ENCODE peak calls at places on chromosome 7, in four cellular contexts. One of them, this sample, is unnamed.

GRCh38 chr7:157359581-157359980 is 22.8 kb downstream of the DNAJB6 start:
- DNase-seq in H1: no peak
- DNase-seq in H9: no peak
- DNase-seq in mesendoderm: no peak
- DNase-seq in this sample: no peak

GRCh38 chr7:27163776-27164380 is 1.5 kb downstream of the HOXA9 start:
- DNase-seq in H1: no peak
- DNase-seq in mesendoderm: no peak
- DNase-seq in H9: no peak
- DNase-seq in this sample: no peak

GRCh38 chr7:80417211-80417793 is 94.6 kb downstream of the GNAT3 start:
- DNase-seq in mesendoderm: no peak
- DNase-seq in H9: no peak
- DNase-seq in H1: no peak
- DNase-seq in this sample: no peak

GRCh38 chr7:2922271-2922691 is 78.2 kb upstream of the GNA12 start:
- DNase-seq in mesendoderm: no peak
- DNase-seq in H9: no peak
- DNase-seq in H1: no peak
- DNase-seq in this sample: no peak

GRCh38 chr7:40884226-40884625 is 749.4 kb downstream of the SUGCT start:
- DNase-seq in H9: no peak
- DNase-seq in H1: no peak
- DNase-seq in mesendoderm: no peak
- DNase-seq in this sample: no peak

GRCh38 chr7:8125680-8126444 is 136.1 kb downstream of the ICA1 start:
- DNase-seq in H1: no peak
- DNase-seq in H9: no peak
- DNase-seq in mesendoderm: no peak
- DNase-seq in this sample: no peak

GRCh38 chr7:3092468-3092867 is 48.8 kb upstream of the CARD11 start:
- DNase-seq in H1: no peak
- DNase-seq in H9: no peak
- DNase-seq in mesendoderm: no peak
- DNase-seq in this sample: peak

GRCh38 chr7:33842141-33842540 is 63.2 kb upstream of the BMPER start:
- DNase-seq in H9: no peak
- DNase-seq in H1: no peak
- DNase-seq in mesendoderm: peak
- DNase-seq in this sample: no peak

GRCh38 chr7:25347360-25347759 is 119.1 kb upstream of the NPVF start:
- DNase-seq in H1: no peak
- DNase-seq in H9: no peak
- DNase-seq in mesendoderm: peak
- DNase-seq in this sample: no peak

GRCh38 chr7:95549818-95550529 is 46.3 kb downstream of the PDK4 start:
- DNase-seq in mesendoderm: peak
- DNase-seq in H9: no peak
- DNase-seq in H1: no peak
- DNase-seq in this sample: peak

GRCh38 chr7:93861325-93861949 is 29.1 kb downstream of the TFPI2 start:
- DNase-seq in H1: no peak
- DNase-seq in H9: no peak
- DNase-seq in mesendoderm: no peak
- DNase-seq in this sample: no peak

GRCh38 chr7:79979437-79979836 is 155.2 kb upstream of the GNAI1 start:
- DNase-seq in H9: no peak
- DNase-seq in H1: no peak
- DNase-seq in mesendoderm: no peak
- DNase-seq in this sample: peak

GRCh38 chr7:42661312-42661711 is 250.6 kb downstream of the C7orf25 start:
- DNase-seq in H9: no peak
- DNase-seq in mesendoderm: no peak
- DNase-seq in H1: no peak
- DNase-seq in this sample: no peak

GRCh38 chr7:333399-333776 is 43.4 kb downstream of the FOXL3 start:
- DNase-seq in mesendoderm: no peak
- DNase-seq in H1: no peak
- DNase-seq in H9: no peak
- DNase-seq in this sample: no peak

GRCh38 chr7:106372121-106372520 is 87.3 kb upstream of the NAMPT start:
- DNase-seq in mesendoderm: no peak
- DNase-seq in H1: no peak
- DNase-seq in H9: no peak
- DNase-seq in this sample: peak

GRCh38 chr7:496528-497295 is 22.9 kb downstream of the PDGFA start:
- DNase-seq in H9: no peak
- DNase-seq in H1: no peak
- DNase-seq in mesendoderm: no peak
- DNase-seq in this sample: no peak

GRCh38 chr7:87316097-87316700 is 29.3 kb upstream of the CROT start:
- DNase-seq in H9: no peak
- DNase-seq in mesendoderm: no peak
- DNase-seq in H1: no peak
- DNase-seq in this sample: no peak

GRCh38 chr7:84455788-84456187 is 261.2 kb upstream of the SEMA3A start:
- DNase-seq in H9: no peak
- DNase-seq in H1: no peak
- DNase-seq in mesendoderm: no peak
- DNase-seq in this sample: peak

GRCh38 chr7:117296066-117296465 is 26.8 kb downstream of the WNT2 start:
- DNase-seq in H1: no peak
- DNase-seq in mesendoderm: peak
- DNase-seq in H9: no peak
- DNase-seq in this sample: no peak

GRCh38 chr7:28070311-28071055 is 110.1 kb downstream of the JAZF1 start:
- DNase-seq in mesendoderm: no peak
- DNase-seq in H1: no peak
- DNase-seq in H9: no peak
- DNase-seq in this sample: no peak

GRCh38 chr7:100699018-100699417 is 5.0 kb upstream of the GIGYF1 start:
- DNase-seq in mesendoderm: no peak
- DNase-seq in H1: no peak
- DNase-seq in H9: no peak
- DNase-seq in this sample: no peak

GRCh38 chr7:50369408-50370026 is 65.0 kb downstream of the IKZF1 start:
- DNase-seq in H1: no peak
- DNase-seq in H9: peak
- DNase-seq in mesendoderm: peak
- DNase-seq in this sample: no peak

GRCh38 chr7:137978464-137979237 is 23.2 kb downstream of the CREB3L2 start:
- DNase-seq in mesendoderm: peak
- DNase-seq in H1: no peak
- DNase-seq in H9: no peak
- DNase-seq in this sample: peak

GRCh38 chr7:158808126-158808525 is 21.2 kb downstream of the ESYT2 start:
- DNase-seq in H9: no peak
- DNase-seq in mesendoderm: no peak
- DNase-seq in H1: no peak
- DNase-seq in this sample: no peak

GRCh38 chr7:67346876-67347275 is 350.2 kb downstream of the TYW1 start:
- DNase-seq in H9: no peak
- DNase-seq in H1: no peak
- DNase-seq in mesendoderm: no peak
- DNase-seq in this sample: no peak
- H4K5ac ChIP-seq in H9: no peak
- H4K5ac ChIP-seq in H1: no peak
- H4K5ac ChIP-seq in mesendoderm: no peak
- H4K5ac ChIP-seq in this sample: no peak

GRCh38 chr7:155833651-155834050 is 21.4 kb upstream of the SHH start:
- DNase-seq in mesendoderm: no peak
- DNase-seq in H1: no peak
- DNase-seq in H9: no peak
- DNase-seq in this sample: no peak

GRCh38 chr7:155831807-155832524 is 19.7 kb upstream of the SHH start:
- DNase-seq in H1: no peak
- DNase-seq in mesendoderm: no peak
- DNase-seq in H9: no peak
- DNase-seq in this sample: no peak

GRCh38 chr7:155830961-155831806 is 18.9 kb upstream of the SHH start:
- DNase-seq in H9: no peak
- DNase-seq in mesendoderm: no peak
- DNase-seq in H1: no peak
- DNase-seq in this sample: no peak

GRCh38 chr7:155832581-155832981 is 20.3 kb upstream of the SHH start:
- DNase-seq in H1: no peak
- DNase-seq in mesendoderm: no peak
- DNase-seq in H9: no peak
- DNase-seq in this sample: no peak

DNA sequence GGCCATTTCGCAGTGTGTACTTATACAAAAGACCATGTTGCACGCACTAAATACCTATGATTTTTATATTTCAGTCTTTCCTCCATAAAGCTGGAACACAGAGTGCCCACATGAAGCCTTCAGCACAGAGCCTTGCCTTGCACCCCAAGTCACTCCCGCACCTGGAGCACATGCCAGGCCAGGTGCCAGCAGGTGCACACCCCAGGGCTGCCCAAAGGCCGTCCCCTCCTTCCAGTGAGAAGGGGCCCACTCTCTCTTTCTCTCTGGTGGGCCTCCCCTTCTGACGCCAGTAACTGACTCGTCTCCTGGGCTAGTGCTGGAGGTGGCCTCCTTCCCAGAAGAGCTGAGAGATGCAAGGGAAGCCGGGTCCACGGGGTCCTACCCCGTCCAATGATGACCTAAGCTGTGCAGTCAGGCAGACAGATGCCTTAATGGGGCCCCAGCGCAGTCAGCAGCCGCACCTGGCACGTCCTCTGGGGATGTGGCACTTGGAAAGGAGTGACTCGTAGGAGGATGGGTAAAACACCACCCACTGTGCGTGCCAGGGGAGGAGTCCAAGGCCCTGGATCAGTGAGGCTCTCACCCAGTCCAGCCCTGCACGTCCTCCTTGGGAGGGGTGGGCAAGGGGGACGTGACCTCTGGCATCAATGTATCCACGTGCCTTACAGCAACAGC is 17.7 kb upstream of the SHH start:
- DNase-seq in mesendoderm: no peak
- DNase-seq in H9: no peak
- DNase-seq in H1: no peak
- DNase-seq in this sample: no peak
- H2AK5ac ChIP-seq in mesendoderm: no peak
- H2AK5ac ChIP-seq in H9: no peak
- H2AK5ac ChIP-seq in H1: no peak
- H2AK5ac ChIP-seq in this sample: no peak

DNA sequence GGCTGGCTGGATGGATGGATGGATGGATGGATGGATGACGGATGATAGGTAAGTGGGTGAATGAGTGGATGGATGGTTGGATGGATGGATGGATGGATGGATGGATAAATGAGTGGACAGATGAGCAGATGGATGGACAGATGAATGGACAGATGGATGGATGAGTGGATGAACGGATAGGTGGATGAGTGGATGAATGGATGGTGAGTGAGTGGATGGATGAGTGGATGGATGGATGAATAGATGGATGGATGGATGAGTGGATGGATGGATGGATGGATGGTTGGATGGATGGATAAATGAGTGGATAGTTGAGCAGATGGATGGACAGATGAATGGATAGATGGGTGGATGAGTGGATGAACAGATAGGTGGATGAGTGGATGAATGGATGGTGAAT is 340.7 kb upstream of the AUTS2 start:
- DNase-seq in mesendoderm: no peak
- DNase-seq in H9: no peak
- DNase-seq in H1: no peak
- DNase-seq in this sample: no peak
- H4K5ac ChIP-seq in mesendoderm: no peak
- H4K5ac ChIP-seq in H9: no peak
- H4K5ac ChIP-seq in H1: no peak
- H4K5ac ChIP-seq in this sample: no peak

GRCh38 chr7:5477126-5477525 is 53.5 kb upstream of the TNRC18 start:
- DNase-seq in H9: no peak
- DNase-seq in mesendoderm: no peak
- DNase-seq in H1: no peak
- DNase-seq in this sample: no peak
- H2AK5ac ChIP-seq in H9: no peak
- H2AK5ac ChIP-seq in mesendoderm: no peak
- H2AK5ac ChIP-seq in H1: no peak
- H2AK5ac ChIP-seq in this sample: no peak

GRCh38 chr7:45660901-45661211 is 86.7 kb downstream of the ADCY1 start:
- DNase-seq in mesendoderm: no peak
- DNase-seq in H1: no peak
- DNase-seq in H9: no peak
- DNase-seq in this sample: no peak
- H4K5ac ChIP-seq in mesendoderm: no peak
- H4K5ac ChIP-seq in H1: no peak
- H4K5ac ChIP-seq in H9: no peak
- H4K5ac ChIP-seq in this sample: no peak

GRCh38 chr7:44237696-44238095 is 36.9 kb downstream of the YKT6 start:
- DNase-seq in H9: no peak
- DNase-seq in H1: no peak
- DNase-seq in mesendoderm: no peak
- DNase-seq in this sample: no peak
- H2AK5ac ChIP-seq in H9: no peak
- H2AK5ac ChIP-seq in H1: no peak
- H2AK5ac ChIP-seq in mesendoderm: no peak
- H2AK5ac ChIP-seq in this sample: no peak

DNA sequence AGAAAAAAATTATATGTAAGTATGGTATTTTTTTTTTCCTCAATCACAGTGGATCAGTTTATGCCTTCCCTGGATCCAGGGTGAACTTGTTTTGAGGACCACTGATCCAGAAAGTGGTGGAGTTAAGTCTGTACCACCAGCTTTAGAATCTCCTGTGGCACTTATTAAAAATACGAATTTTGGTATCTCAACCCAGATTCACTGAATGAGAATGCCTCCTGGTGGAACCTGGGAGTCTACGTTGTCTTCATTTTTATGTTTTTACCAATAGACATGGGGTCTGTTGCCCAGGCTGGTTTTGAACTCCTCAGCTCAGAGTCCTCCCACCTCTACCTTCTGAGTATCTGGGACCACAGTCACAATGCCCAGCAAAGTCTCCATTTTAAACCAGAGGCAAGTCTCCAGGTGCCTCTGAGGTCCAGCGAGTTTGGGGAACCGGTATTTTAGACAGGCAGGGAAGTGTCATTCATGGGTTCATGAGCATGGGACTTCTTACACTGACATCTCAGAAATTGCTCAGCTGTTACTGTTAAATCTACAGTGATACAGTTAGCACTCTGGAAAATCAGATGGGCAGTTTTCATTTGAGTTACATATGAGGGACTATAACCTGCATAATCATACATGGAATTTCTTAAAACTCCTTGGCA is 200.9 kb downstream of the AUTS2 start:
- DNase-seq in mesendoderm: no peak
- DNase-seq in H1: no peak
- DNase-seq in H9: no peak
- DNase-seq in this sample: no peak
- H4K5ac ChIP-seq in mesendoderm: no peak
- H4K5ac ChIP-seq in H1: no peak
- H4K5ac ChIP-seq in H9: no peak
- H4K5ac ChIP-seq in this sample: no peak